ENCODE peak calls at places on chromosome 19, in seven cellular contexts. One of them, this sample, is unnamed.

GRCh38 chr19:46866407-46867132 is 5.8 kb downstream of the ARHGAP35 start:
- DNase-seq in T-cell: no peak
- DNase-seq in choroid plexus epithelial cell: peak
- DNase-seq in GM04504: no peak
- DNase-seq in non-pigmented ciliary epithelial cell: no peak
- DNase-seq in KG1: no peak
- DNase-seq in tibial nerve: no peak
- DNase-seq in this sample: no peak

GRCh38 chr19:24140099-24140498 is 53.1 kb downstream of the ZNF254 start:
- DNase-seq in tibial nerve: no peak
- DNase-seq in T-cell: no peak
- DNase-seq in choroid plexus epithelial cell: peak
- DNase-seq in GM04504: peak
- DNase-seq in KG1: no peak
- DNase-seq in non-pigmented ciliary epithelial cell: peak
- DNase-seq in this sample: peak

GRCh38 chr19:13633109-13633508 is 126.8 kb upstream of the CACNA1A start:
- DNase-seq in choroid plexus epithelial cell: peak
- DNase-seq in non-pigmented ciliary epithelial cell: no peak
- DNase-seq in GM04504: no peak
- DNase-seq in tibial nerve: no peak
- DNase-seq in KG1: no peak
- DNase-seq in T-cell: no peak
- DNase-seq in this sample: peak

GRCh38 chr19:17424743-17425365 is 5.0 kb downstream of the MVB12A start:
- DNase-seq in non-pigmented ciliary epithelial cell: no peak
- DNase-seq in choroid plexus epithelial cell: peak
- DNase-seq in T-cell: no peak
- DNase-seq in tibial nerve: no peak
- DNase-seq in KG1: no peak
- DNase-seq in GM04504: no peak
- DNase-seq in this sample: no peak

GRCh38 chr19:4360641-4361151 is 17.3 kb downstream of the MPND start:
- DNase-seq in GM04504: no peak
- DNase-seq in choroid plexus epithelial cell: peak
- DNase-seq in T-cell: no peak
- DNase-seq in KG1: no peak
- DNase-seq in tibial nerve: no peak
- DNase-seq in non-pigmented ciliary epithelial cell: no peak
- DNase-seq in this sample: no peak

GRCh38 chr19:2253106-2254051 is 2.8 kb downstream of the JSRP1 start:
- DNase-seq in T-cell: peak
- DNase-seq in KG1: no peak
- DNase-seq in tibial nerve: no peak
- DNase-seq in non-pigmented ciliary epithelial cell: no peak
- DNase-seq in choroid plexus epithelial cell: no peak
- DNase-seq in GM04504: no peak
- DNase-seq in this sample: no peak

GRCh38 chr19:57123882-57124281 is 4.1 kb downstream of the USP29 start:
- DNase-seq in non-pigmented ciliary epithelial cell: no peak
- DNase-seq in tibial nerve: no peak
- DNase-seq in choroid plexus epithelial cell: no peak
- DNase-seq in GM04504: no peak
- DNase-seq in KG1: no peak
- DNase-seq in T-cell: no peak
- DNase-seq in this sample: no peak

GRCh38 chr19:3618144-3618810 is 8.3 kb downstream of the CACTIN start:
- DNase-seq in tibial nerve: peak
- DNase-seq in KG1: no peak
- DNase-seq in choroid plexus epithelial cell: peak
- DNase-seq in non-pigmented ciliary epithelial cell: no peak
- DNase-seq in GM04504: no peak
- DNase-seq in T-cell: peak
- DNase-seq in this sample: no peak

GRCh38 chr19:47609885-47610545 is 1.1 kb downstream of the BICRA start:
- DNase-seq in non-pigmented ciliary epithelial cell: no peak
- DNase-seq in KG1: peak
- DNase-seq in T-cell: peak
- DNase-seq in tibial nerve: no peak
- DNase-seq in choroid plexus epithelial cell: peak
- DNase-seq in GM04504: no peak
- DNase-seq in this sample: no peak

GRCh38 chr19:4589579-4590410 is 30.3 kb upstream of the SEMA6B start:
- DNase-seq in GM04504: no peak
- DNase-seq in non-pigmented ciliary epithelial cell: no peak
- DNase-seq in choroid plexus epithelial cell: no peak
- DNase-seq in T-cell: no peak
- DNase-seq in tibial nerve: no peak
- DNase-seq in KG1: no peak
- DNase-seq in this sample: no peak

GRCh38 chr19:6521718-6522646 is 8.8 kb upstream of the TNFSF9 start:
- DNase-seq in non-pigmented ciliary epithelial cell: no peak
- DNase-seq in GM04504: no peak
- DNase-seq in tibial nerve: no peak
- DNase-seq in choroid plexus epithelial cell: no peak
- DNase-seq in T-cell: peak
- DNase-seq in KG1: no peak
- DNase-seq in this sample: no peak

GRCh38 chr19:46546194-46546896 is 50.7 kb upstream of the PNMA8B start:
- DNase-seq in GM04504: no peak
- DNase-seq in non-pigmented ciliary epithelial cell: no peak
- DNase-seq in T-cell: no peak
- DNase-seq in tibial nerve: peak
- DNase-seq in choroid plexus epithelial cell: peak
- DNase-seq in KG1: no peak
- DNase-seq in this sample: no peak

GRCh38 chr19:27986299-27986698 is 1226.7 kb downstream of the UQCRFS1 start:
- DNase-seq in KG1: no peak
- DNase-seq in choroid plexus epithelial cell: no peak
- DNase-seq in non-pigmented ciliary epithelial cell: no peak
- DNase-seq in T-cell: no peak
- DNase-seq in GM04504: no peak
- DNase-seq in tibial nerve: no peak
- DNase-seq in this sample: no peak

GRCh38 chr19:51012661-51013190 is 6.8 kb downstream of the KLK10 start:
- DNase-seq in non-pigmented ciliary epithelial cell: no peak
- DNase-seq in KG1: no peak
- DNase-seq in choroid plexus epithelial cell: no peak
- DNase-seq in tibial nerve: no peak
- DNase-seq in T-cell: no peak
- DNase-seq in GM04504: no peak
- DNase-seq in this sample: no peak

This sample was measured in retinal pigment epithelial cell.